ENCODE peak calls at places on chromosomes 1 and 21, in seven cellular contexts. X, T, E, U, F, J and I are unnamed samples.

GRCh38 chr1:151501474-151501873 is 9.7 kb upstream of the CGN start:
- DNase-seq in E (no peak), X (no peak), T (no peak), J (no peak), U (no peak), F (no peak), I (no peak)

GRCh38 chr1:45458894-45459293 is 32.1 kb downstream of the TESK2 start:
- DNase-seq in J (no peak), F (no peak), X (no peak), E (no peak), U (no peak), T (no peak), I (no peak)

GRCh38 chr1:183593356-183593755 is 3.1 kb upstream of the NCF2 start:
- DNase-seq in T (no peak), E (no peak), F (no peak), J (no peak), X (no peak), U (no peak), I (no peak)

GRCh38 chr1:109149874-109150601 is 36.1 kb downstream of the ELAPOR1 start:
- DNase-seq in F (no peak), J (no peak), T (peak; percentile 44), X (no peak), E (no peak), U (no peak), I (no peak)

GRCh38 chr1:216422821-216423529 is at the start of gene USH2A:
- DNase-seq in T (no peak), U (no peak), E (no peak), X (no peak), J (no peak), F (no peak), I (no peak)

GRCh38 chr1:235408503-235408960 is 41.3 kb downstream of the TBCE start:
- DNase-seq in X (no peak), T (no peak), U (no peak), E (no peak), J (no peak), F (no peak), I (no peak)

GRCh38 chr1:34419662-34420061 is 243.0 kb downstream of the C1orf94 start:
- DNase-seq in T (no peak), X (no peak), E (no peak), J (no peak), U (peak; percentile 11), F (no peak), I (peak; percentile 52)

GRCh38 chr1:181647314-181648035 is 164.2 kb downstream of the CACNA1E start:
- DNase-seq in X (no peak), F (no peak), U (no peak), J (no peak), E (no peak), T (no peak), I (no peak)

GRCh38 chr1:176701151-176701866 is 238.3 kb downstream of the PAPPA2 start:
- DNase-seq in U (no peak), T (no peak), X (no peak), F (no peak), J (no peak), E (no peak), I (no peak)

GRCh38 chr1:4656533-4657140 is 2.2 kb downstream of the AJAP1 start:
- DNase-seq in T (no peak), J (no peak), F (no peak), U (no peak), E (no peak), X (no peak), I (no peak)

GRCh38 chr1:203999618-204000017 is 73.3 kb upstream of the SOX13 start:
- DNase-seq in E (no peak), J (no peak), T (no peak), U (no peak), F (peak; percentile 19), X (no peak), I (no peak)

GRCh38 chr1:209879539-209879938 is 51.8 kb downstream of the UTP25 start:
- DNase-seq in E (no peak), T (no peak), X (no peak), J (no peak), F (no peak), U (no peak), I (no peak)

GRCh38 chr1:200938955-200939354 is 44.3 kb downstream of the INAVA start:
- DNase-seq in E (peak; percentile 12), F (no peak), X (no peak), J (no peak), U (no peak), T (no peak), I (no peak)

GRCh38 chr1:22323141-22323845 is 128.4 kb upstream of the ZBTB40 start:
- DNase-seq in E (no peak), F (no peak), J (no peak), T (no peak), U (no peak), X (no peak), I (no peak)

GRCh38 chr1:27588256-27589232 is 15.4 kb downstream of the AHDC1 start:
- DNase-seq in X (no peak), T (no peak), E (no peak), U (no peak), J (no peak), F (peak; percentile 51), I (peak; percentile 78)

GRCh38 chr1:42838482-42839190 is 7.8 kb upstream of the ZNF691 start:
- DNase-seq in U (no peak), F (no peak), E (no peak), X (no peak), J (no peak), T (no peak), I (no peak)

GRCh38 chr1:23718482-23718881 is 24.8 kb upstream of the ELOA start:
- DNase-seq in X (no peak), J (no peak), T (no peak), U (no peak), F (peak; percentile 62), E (no peak), I (peak; percentile 41)

GRCh38 chr1:206896261-206896660 is 982 bp upstream of the IL24 start:
- DNase-seq in E (no peak), F (no peak), T (no peak), X (no peak), U (no peak), J (no peak), I (no peak)

GRCh38 chr21:45994086-45994661 is 12.6 kb downstream of the COL6A1 start:
- DNase-seq in F (no peak), E (no peak), J (no peak), U (peak; percentile 12), X (no peak), T (peak; percentile 16), I (no peak)

GRCh38 chr1:39822146-39822545 is 33.5 kb upstream of the BMP8B start:
- DNase-seq in F (no peak), T (no peak), X (no peak), E (no peak), J (no peak), U (no peak), I (no peak)

GRCh38 chr1:117366281-117366981 is 818 bp upstream of the MAN1A2 start:
- DNase-seq in T (peak; percentile 91), E (peak; percentile 79), X (peak; percentile 40), U (peak; percentile 84), J (peak; percentile 79), F (peak; percentile 77), I (peak; percentile 97)

GRCh38 chr1:85361106-85361505 is 84.7 kb upstream of the BCL10 start:
- DNase-seq in F (no peak), E (no peak), U (peak; percentile 39), X (no peak), T (no peak), J (no peak), I (peak; percentile 7)

GRCh38 chr1:119784127-119784781 is 15.5 kb upstream of the HMGCS2 start:
- DNase-seq in E (no peak), X (no peak), T (peak; percentile 72), F (peak; percentile 26), J (no peak), U (no peak), I (no peak)

GRCh38 chr1:44409019-44409602 is 4.1 kb downstream of the RNF220 start:
- DNase-seq in T (no peak), E (no peak), F (no peak), X (no peak), J (no peak), U (no peak), I (no peak)

GRCh38 chr1:67570473-67571143 is 114.4 kb upstream of the GADD45A start:
- DNase-seq in J (no peak), T (no peak), E (no peak), U (no peak), F (peak; percentile 95), X (no peak), I (peak; percentile 72)

GRCh38 chr1:14443164-14443787 is 155.2 kb upstream of the KAZN start:
- DNase-seq in U (no peak), F (no peak), T (no peak), E (no peak), J (no peak), X (no peak), I (peak; percentile 29)

GRCh38 chr1:214213136-214213535 is 67.8 kb upstream of the SMYD2 start:
- DNase-seq in X (no peak), E (no peak), J (no peak), T (no peak), U (no peak), F (peak; percentile 45), I (no peak)